ENCODE peak calls at places on chromosomes 11 and 22, in four cellular contexts. A, Z, P and Q are unnamed samples.

GRCh38 chr22:33051960-33052839 is 6.0 kb downstream of the SYN3 start:
- DNase-seq in A (no peak), Z (no peak), P (peak), Q (no peak)

GRCh38 chr11:78802058-78802633 is 227.5 kb upstream of the NARS2 start:
- DNase-seq in Z (no peak), A (no peak), P (peak), Q (peak)

GRCh38 chr11:74299000-74299399 is 12.4 kb downstream of the P4HA3 start:
- DNase-seq in A (no peak), Z (no peak), P (no peak), Q (no peak)

GRCh38 chr22:23012081-23012622 is 58.2 kb upstream of the GNAZ start:
- DNase-seq in Z (no peak), P (no peak), A (no peak), Q (no peak)

GRCh38 chr22:29205598-29206371 is at the start of gene EMID1:
- DNase-seq in A (peak), P (peak), Z (peak), Q (peak)

GRCh38 chr11:46278387-46279173 is 1.1 kb downstream of the CREB3L1 start:
- DNase-seq in P (peak), A (peak), Z (no peak), Q (peak)

GRCh38 chr11:46352063-46352841 is 5.0 kb downstream of the DGKZ start:
- DNase-seq in A (peak), P (peak), Z (peak), Q (peak)

GRCh38 chr22:35489225-35489624 is 51.4 kb upstream of the RASD2 start:
- DNase-seq in P (no peak), Z (no peak), A (no peak), Q (no peak)

GRCh38 chr11:72828081-72828567 is 13.9 kb downstream of the ATG16L2 start:
- DNase-seq in Z (no peak), A (no peak), P (no peak), Q (no peak)

GRCh38 chr11:131674051-131674755 is 303.8 kb downstream of the NTM start:
- DNase-seq in Z (peak), A (peak), P (peak), Q (peak)

GRCh38 chr22:31342389-31343125 is 3.6 kb downstream of the PATZ1 start:
- DNase-seq in P (peak), Z (no peak), A (no peak), Q (no peak)

GRCh38 chr22:50016988-50017700 is 4.6 kb upstream of the IL17REL start:
- DNase-seq in Z (no peak), P (no peak), A (peak), Q (peak)

GRCh38 chr11:125990244-125990643 is 44.4 kb downstream of the VSIG10L2 start:
- DNase-seq in Z (no peak), A (no peak), P (no peak), Q (no peak)

GRCh38 chr11:47269829-47270305 is at the start of gene MADD:
- DNase-seq in P (peak), Z (peak), A (peak), Q (peak)

GRCh38 chr11:73656985-73657384 is 10.6 kb downstream of the PLEKHB1 start:
- DNase-seq in P (no peak), Z (no peak), A (no peak), Q (no peak)

GRCh38 chr11:77530879-77531278 is 57.0 kb upstream of the PAK1 start:
- DNase-seq in Z (no peak), P (peak), A (no peak), Q (no peak)

GRCh38 chr22:29030016-29030617 is 31.5 kb downstream of the C22orf31 start:
- DNase-seq in P (peak), Z (no peak), A (no peak), Q (peak)

GRCh38 chr11:6377902-6378694 is 12.2 kb upstream of the SMPD1 start:
- DNase-seq in P (no peak), A (no peak), Z (peak), Q (no peak)

GRCh38 chr22:37204045-37204655 is 8.1 kb downstream of the SSTR3 start:
- DNase-seq in P (no peak), A (no peak), Z (no peak), Q (no peak)

GRCh38 chr11:46159694-46160093 is 38.4 kb upstream of the PHF21A start:
- DNase-seq in P (no peak), A (peak), Z (no peak), Q (no peak)

GRCh38 chr22:47297261-47298016 is 535.0 kb downstream of the TBC1D22A start:
- DNase-seq in A (no peak), P (no peak), Z (no peak), Q (no peak)

GRCh38 chr11:46727952-46728658 is 9.1 kb downstream of the F2 start:
- DNase-seq in P (no peak), Z (no peak), A (no peak), Q (no peak)

GRCh38 chr11:9662273-9662672 is 1.6 kb upstream of the SWAP70 start:
- DNase-seq in P (no peak), A (no peak), Z (no peak), Q (no peak)
- H3K27ac ChIP-seq in P (no peak), A (peak), Z (no peak), Q (peak)

GRCh38 chr11:69448471-69449284 is 32.8 kb upstream of the LINC01488 start:
- DNase-seq in Z (no peak), P (no peak), A (no peak), Q (no peak)

GRCh38 chr11:69450857-69451220 is 30.6 kb upstream of the LINC01488 start:
- DNase-seq in A (no peak), P (no peak), Z (no peak), Q (no peak)

GRCh38 chr11:69447786-69448185 is 33.7 kb upstream of the LINC01488 start:
- DNase-seq in P (no peak), Z (peak), A (no peak), Q (no peak)

GRCh38 chr11:69450064-69450856 is 31.2 kb upstream of the LINC01488 start:
- DNase-seq in A (no peak), P (no peak), Z (peak), Q (no peak)

DNA sequence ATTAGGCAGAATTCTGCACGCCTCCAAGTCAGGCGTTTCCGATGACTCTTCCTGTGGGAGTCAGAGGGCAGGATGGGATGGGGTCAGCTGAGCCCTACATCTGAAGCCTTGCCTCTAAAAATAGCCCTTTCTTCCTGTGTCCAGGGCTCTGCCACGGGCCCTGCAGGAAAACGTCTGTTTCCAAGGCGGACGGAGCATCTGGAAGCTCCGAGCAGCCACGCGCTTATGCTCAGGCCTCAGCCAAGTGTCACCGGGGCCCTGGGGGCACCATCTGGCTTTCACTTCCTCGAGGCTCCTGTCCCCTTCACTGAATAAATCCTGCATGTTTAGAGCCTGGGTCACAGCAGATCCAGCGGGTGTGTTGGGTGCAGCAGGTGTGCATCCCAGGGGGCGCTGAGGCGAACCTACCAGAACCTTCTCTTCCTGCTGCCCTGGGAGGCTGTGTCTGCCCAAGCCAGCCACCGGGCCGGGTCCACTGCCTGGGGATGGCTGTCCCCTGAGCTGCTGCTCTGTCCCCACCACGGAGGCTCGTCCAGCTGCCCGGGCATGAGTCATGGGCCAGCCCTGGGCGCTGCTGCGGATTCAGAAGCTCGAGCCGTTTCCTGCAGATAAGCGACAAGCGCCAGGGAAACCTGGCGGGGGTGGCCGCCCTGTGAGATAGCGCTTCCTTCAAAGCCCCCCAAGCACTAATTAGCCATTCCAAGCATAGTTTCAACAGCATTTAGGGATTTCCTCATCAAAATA is 32.0 kb upstream of the LINC01488 start:
- DNase-seq in P (no peak), A (no peak), Z (peak), Q (peak)
- TF ChIP-seq CTCF in P (peak), A (no peak), Z (no peak), Q (no peak)

DNA sequence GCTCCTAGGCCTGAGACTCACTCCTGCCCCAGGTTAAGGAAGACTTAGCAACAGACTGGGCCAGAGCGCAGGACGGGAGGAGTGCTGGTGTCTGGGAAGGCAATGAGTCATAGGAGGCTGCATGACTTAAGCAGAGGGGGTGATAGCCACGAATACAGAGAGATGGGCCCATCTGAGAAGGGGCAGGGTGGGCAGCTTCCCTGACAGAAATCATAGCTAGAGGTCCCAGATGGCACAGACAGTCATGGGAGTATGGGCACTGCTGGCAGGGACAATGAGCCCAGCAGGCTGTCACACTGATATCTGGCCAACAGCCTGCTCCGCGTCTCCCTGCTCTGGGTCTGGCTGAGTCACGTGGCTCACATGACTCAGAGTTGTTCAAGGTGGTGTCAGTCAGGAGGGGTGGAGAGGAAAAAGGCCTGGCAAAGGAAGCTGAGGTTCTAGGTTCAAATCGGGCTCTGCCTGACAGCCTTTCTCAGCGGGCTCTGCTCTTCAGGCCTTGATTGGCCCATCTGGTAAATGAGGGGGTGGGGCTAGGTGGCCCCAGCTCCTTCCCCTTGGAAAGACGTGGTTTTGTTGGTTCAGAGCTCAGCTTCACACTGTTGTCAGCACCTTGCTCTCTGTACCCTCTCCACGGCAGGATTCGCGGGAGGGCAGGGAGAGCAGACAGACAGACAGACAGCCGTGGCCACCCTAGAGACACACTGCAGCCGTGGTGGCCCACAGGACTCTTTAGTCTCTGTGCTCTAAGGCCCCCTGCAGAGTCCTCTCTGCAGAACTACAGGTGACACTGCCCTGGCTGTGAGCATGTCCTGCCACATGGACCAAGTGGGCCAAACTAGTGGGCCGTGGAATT is 47.8 kb downstream of the DBX1 start:
- DNase-seq in P (no peak), A (peak), Z (peak), Q (peak)
- TF ChIP-seq POLR2AphosphoS5 in P (no peak), A (peak), Z (peak), Q (peak)

GRCh38 chr11:61711493-61711892 is 31.3 kb downstream of the DAGLA start:
- DNase-seq in A (no peak), P (no peak), Z (no peak), Q (no peak)

GRCh38 chr11:61709572-61709971 is 29.4 kb downstream of the DAGLA start:
- DNase-seq in P (no peak), Z (no peak), A (no peak), Q (no peak)

GRCh38 chr11:61712301-61712700 is 32.1 kb downstream of the DAGLA start:
- DNase-seq in A (no peak), P (no peak), Z (no peak), Q (no peak)

GRCh38 chr11:61712911-61713310 is 32.7 kb downstream of the DAGLA start:
- DNase-seq in A (no peak), Z (no peak), P (no peak), Q (no peak)

DNA sequence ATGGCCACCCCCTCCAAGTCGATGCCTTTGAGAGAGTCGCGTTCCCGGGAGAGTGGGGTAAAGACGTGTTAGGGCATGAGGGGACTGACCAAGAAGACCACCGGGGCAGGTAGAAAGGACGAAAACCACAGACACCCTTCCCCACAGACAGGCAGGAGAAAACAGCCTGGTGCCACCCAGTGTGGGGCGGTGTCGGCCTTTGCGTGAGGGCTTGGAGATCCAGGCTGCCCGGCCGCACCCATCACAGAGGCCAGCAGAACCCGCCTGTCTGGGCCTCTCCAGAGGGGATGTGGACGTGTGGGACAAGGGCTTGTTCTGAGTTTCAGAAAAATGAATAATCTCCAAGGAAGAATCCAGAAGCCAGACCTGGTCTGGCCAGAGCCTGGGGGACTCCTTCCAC is 30.8 kb downstream of the DAGLA start:
- DNase-seq in Z (no peak), P (no peak), A (no peak), Q (no peak)
- H3K27ac ChIP-seq in Z (no peak), P (no peak), A (no peak), Q (no peak)

GRCh38 chr11:86041975-86042378 is 26.9 kb downstream of the PICALM start:
- DNase-seq in Z (peak), A (peak), P (peak), Q (peak)
- TF ChIP-seq CTCF in Z (peak), A (peak), P (peak), Q (peak)

GRCh38 chr11:85627332-85627997 is at the start of gene DLG2:
- DNase-seq in A (no peak), Z (peak), P (peak), Q (peak)
- TF ChIP-seq POLR2AphosphoS5 in A (no peak), Z (no peak), P (no peak), Q (peak)

GRCh38 chr11:66884443-66884842 is 27.6 kb downstream of the LRFN4 start:
- DNase-seq in A (no peak), P (no peak), Z (no peak), Q (no peak)

GRCh38 chr11:66882540-66882939 is 25.7 kb downstream of the LRFN4 start:
- DNase-seq in A (no peak), Z (no peak), P (no peak), Q (peak)

GRCh38 chr11:66881927-66882452 is 25.1 kb downstream of the LRFN4 start:
- DNase-seq in P (no peak), Z (no peak), A (no peak), Q (no peak)

GRCh38 chr11:66881436-66881835 is 24.6 kb downstream of the LRFN4 start:
- DNase-seq in P (no peak), A (no peak), Z (no peak), Q (no peak)

GRCh38 chr11:66883021-66883968 is 26.4 kb downstream of the LRFN4 start:
- DNase-seq in P (peak), A (peak), Z (peak), Q (peak)
- H3K27ac ChIP-seq in P (no peak), A (no peak), Z (no peak), Q (no peak)

GRCh38 chr11:1152316-1153104 is 5.2 kb upstream of the MUC5AC start:
- DNase-seq in P (no peak), A (no peak), Z (no peak), Q (peak)
- TF ChIP-seq CTCF in P (no peak), A (no peak), Z (no peak), Q (no peak)

DNA sequence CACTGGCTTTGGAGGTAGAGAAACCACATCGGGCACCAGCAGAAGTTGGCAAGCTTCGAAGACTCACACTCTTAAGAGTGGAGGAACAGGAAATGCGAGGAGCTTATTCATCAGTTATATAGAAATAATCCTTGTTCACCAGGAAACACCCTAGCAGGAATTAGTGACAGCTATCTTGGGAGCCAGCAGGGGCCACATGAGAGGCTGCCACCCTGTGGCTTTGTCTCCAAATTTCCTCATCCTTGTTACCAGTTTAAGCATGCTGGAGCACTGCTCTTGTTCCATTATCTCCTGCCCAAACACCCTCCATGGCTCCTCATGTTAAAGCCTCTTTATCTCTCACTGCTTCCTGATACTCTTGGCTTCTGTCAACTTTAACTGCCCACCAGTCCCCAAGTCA is 131.0 kb downstream of the PLEKHA7 start:
- DNase-seq in P (peak), A (peak), Z (peak), Q (no peak)
- TF ChIP-seq POLR2AphosphoS5 in P (no peak), A (no peak), Z (no peak), Q (no peak)

GRCh38 chr11:94793002-94793401 is 24.8 kb downstream of the AMOTL1 start:
- DNase-seq in Z (peak), P (no peak), A (no peak), Q (no peak)

GRCh38 chr11:94794287-94795168 is 26.4 kb downstream of the AMOTL1 start:
- DNase-seq in Z (peak), A (no peak), P (no peak), Q (peak)

GRCh38 chr11:94795799-94796580 is 27.8 kb downstream of the AMOTL1 start:
- DNase-seq in Z (no peak), P (no peak), A (no peak), Q (no peak)

GRCh38 chr11:94792453-94792852 is 24.3 kb downstream of the AMOTL1 start:
- DNase-seq in Z (peak), A (no peak), P (no peak), Q (no peak)

GRCh38 chr11:94793822-94794221 is 25.7 kb downstream of the AMOTL1 start:
- DNase-seq in Z (no peak), A (no peak), P (no peak), Q (no peak)
- H3K27ac ChIP-seq in Z (peak), A (peak), P (no peak), Q (peak)